ENCODE peak calls at places on chromosomes 5 and 9, in four cellular contexts. A, B, C and W are unnamed samples.

GRCh38 chr9:81894891-81895290 is 33.3 kb upstream of the SPATA31D4 start:
- DNase-seq in A (no peak), B (no peak), C (no peak), W (no peak)

GRCh38 chr5:150428978-150429377 is 16.3 kb upstream of the CD74 start:
- DNase-seq in A (no peak), B (no peak), C (no peak), W (no peak)

GRCh38 chr5:154706416-154706815 is 48.8 kb upstream of the LARP1 start:
- DNase-seq in A (no peak), B (no peak), C (no peak), W (no peak)

GRCh38 chr9:93301291-93301811 is 117.4 kb downstream of the WNK2 start:
- DNase-seq in A (no peak), B (peak; percentile 58), C (no peak), W (no peak)

GRCh38 chr9:123387686-123388085 is 31.7 kb downstream of the CRB2 start:
- DNase-seq in A (no peak), B (no peak), C (no peak), W (no peak)

GRCh38 chr5:14742427-14743010 is 78.0 kb downstream of the OTULIN start:
- DNase-seq in A (no peak), B (no peak), C (no peak), W (no peak)

GRCh38 chr9:35749515-35750255 is 598 bp downstream of the RGP1 start:
- DNase-seq in A (no peak), B (peak; percentile 78), C (no peak), W (peak; percentile 41)

GRCh38 chr9:16266648-16267276 is 603.7 kb downstream of the BNC2 start:
- DNase-seq in A (no peak), B (no peak), C (no peak), W (no peak)

GRCh38 chr5:90410178-90410762 is 714 bp upstream of the CETN3 start:
- DNase-seq in A (peak; percentile 9), B (no peak), C (no peak), W (peak; percentile 10)

GRCh38 chr5:395156-395920 is 47.6 kb upstream of the EXOC3 start:
- DNase-seq in A (peak; percentile 97), B (peak; percentile 53), C (no peak), W (peak; percentile 97)

GRCh38 chr5:131795128-131795719 is 1.6 kb downstream of the FNIP1 start:
- DNase-seq in A (no peak), B (no peak), C (no peak), W (no peak)

GRCh38 chr5:15431923-15432322 is 68.1 kb upstream of the FBXL7 start:
- DNase-seq in A (no peak), B (no peak), C (no peak), W (no peak)

GRCh38 chr9:100579665-100580064 is 1.8 kb downstream of the CAVIN4 start:
- DNase-seq in A (no peak), B (no peak), C (no peak), W (peak; percentile 25)

GRCh38 chr9:131732061-131732526 is 7.8 kb downstream of the RAPGEF1 start:
- DNase-seq in A (peak; percentile 86), B (no peak), C (no peak), W (peak; percentile 90)

GRCh38 chr5:137004279-137004678 is 494.8 kb downstream of the SPOCK1 start:
- DNase-seq in A (no peak), B (no peak), C (no peak), W (no peak)
- H3K4me3 ChIP-seq in A (no peak overlapping the region), B (no peak overlapping the region), C (no peak overlapping the region), W (no peak overlapping the region)

GRCh38 chr9:104608336-104608735 is 2.9 kb upstream of the OR13C2 start:
- DNase-seq in A (no peak), B (no peak), C (no peak), W (no peak)
- TF ChIP-seq CTCF in A (peak; percentile 27), B (no peak), C (no peak), W (no peak)

DNA sequence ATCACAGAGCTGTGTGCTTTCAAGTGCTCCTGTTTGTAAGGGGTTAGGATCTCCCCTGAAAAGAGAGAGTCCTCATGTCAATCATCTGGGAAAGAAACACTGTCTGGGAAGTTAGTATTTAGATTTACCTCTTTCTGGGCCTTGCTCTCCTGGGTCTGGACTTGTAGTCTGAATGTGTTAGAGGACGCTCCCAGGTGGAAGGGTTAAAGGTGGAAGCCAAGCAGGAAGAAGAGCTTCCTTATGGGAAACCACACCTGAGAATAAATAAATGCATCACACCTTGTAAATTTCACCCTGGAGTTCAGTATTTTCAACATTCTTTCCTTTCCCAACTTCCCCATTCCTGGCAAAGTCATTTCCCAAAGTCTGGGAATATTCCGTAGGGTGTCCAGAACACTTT is 1.3 kb downstream of the PLGRKT start:
- DNase-seq in A (no peak), B (no peak), C (no peak), W (no peak)
- H3K4me3 ChIP-seq in A (no peak overlapping the region), B (no peak overlapping the region), C (peak overlapping the region; percentile 86), W (no peak overlapping the region)

DNA sequence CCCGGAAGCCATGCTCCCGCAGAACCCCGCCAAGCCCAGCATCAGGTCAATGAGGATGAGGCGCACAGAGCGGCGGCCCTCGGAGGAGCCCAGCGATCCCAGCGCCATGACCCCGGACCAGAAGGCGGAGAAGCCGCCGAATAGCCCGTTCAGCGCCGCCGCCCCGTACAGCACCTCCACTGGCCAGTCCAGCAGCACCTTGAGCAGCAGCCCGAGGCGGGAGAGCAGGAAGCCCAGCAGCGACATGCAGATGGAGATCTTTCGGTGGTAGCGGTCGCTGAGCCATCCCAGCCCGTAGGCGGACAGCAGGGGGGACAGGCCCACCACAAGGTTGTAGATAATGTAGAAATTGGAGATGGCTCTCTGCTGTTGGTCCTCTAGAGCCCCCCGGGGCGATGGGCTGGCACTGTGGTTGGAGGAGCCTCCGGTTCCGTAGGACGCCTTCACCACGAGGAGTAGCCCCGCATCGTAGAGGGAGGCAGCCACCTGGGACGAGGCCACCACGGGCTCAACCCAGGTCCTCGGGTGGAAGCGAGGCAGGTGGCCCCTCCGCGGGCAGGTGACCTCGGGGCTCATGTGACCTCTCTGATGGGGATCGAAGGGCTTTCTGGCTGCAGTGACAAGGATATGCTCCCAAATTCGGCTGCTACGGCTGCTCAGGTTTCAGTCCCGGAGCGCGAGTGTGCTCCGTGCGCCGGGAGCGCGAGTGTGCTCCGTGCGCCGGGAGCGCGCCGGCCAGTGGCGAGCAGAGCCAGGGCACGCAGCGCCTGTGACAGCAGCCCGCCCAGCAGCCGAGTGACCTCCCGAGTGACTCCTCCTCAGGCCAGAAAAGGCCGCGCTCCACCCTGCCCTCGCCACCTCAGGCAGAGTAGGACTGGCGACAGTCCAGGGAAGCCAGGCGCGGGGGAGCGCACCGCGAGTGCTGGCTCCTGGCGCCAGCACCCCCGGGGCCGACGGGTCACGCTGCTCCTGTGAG is at the start of gene SLC46A2:
- DNase-seq in A (no peak), B (peak; percentile 90), C (no peak), W (peak; percentile 46)
- TF ChIP-seq CTCF in A (no peak), B (no peak), C (no peak), W (no peak)

GRCh38 chr9:109043578-109043977 is 30.3 kb upstream of the CTNNAL1 start:
- DNase-seq in A (no peak), B (no peak), C (no peak), W (no peak)
- H3K4me3 ChIP-seq in A (no peak overlapping the region), B (no peak overlapping the region), C (no peak overlapping the region), W (no peak overlapping the region)